ENCODE peak calls at places on chromosomes 7 and 10, in eight cellular contexts. One of them, this sample, is unnamed.

GRCh38 chr7:130234078-130234477 is 26.4 kb downstream of the SSMEM1 start:
- DNase-seq in T-helper 1 cell: no peak
- DNase-seq in right atrium auricular region: no peak
- DNase-seq in iris pigment epithelial cell: no peak
- DNase-seq in psoas muscle: no peak
- DNase-seq in HL-60: no peak
- DNase-seq in GM03348: no peak
- DNase-seq in neural crest cell: no peak
- DNase-seq in this sample: no peak

GRCh38 chr10:46556515-46557318 is at the start of gene GPRIN2:
- DNase-seq in HL-60: no peak
- DNase-seq in neural crest cell: peak
- DNase-seq in psoas muscle: peak
- DNase-seq in T-helper 1 cell: no peak
- DNase-seq in GM03348: no peak
- DNase-seq in right atrium auricular region: no peak
- DNase-seq in iris pigment epithelial cell: no peak
- DNase-seq in this sample: no peak

GRCh38 chr7:107846324-107846723 is 43.3 kb upstream of the SLC26A3 start:
- DNase-seq in GM03348: no peak
- DNase-seq in right atrium auricular region: no peak
- DNase-seq in iris pigment epithelial cell: no peak
- DNase-seq in neural crest cell: no peak
- DNase-seq in psoas muscle: no peak
- DNase-seq in HL-60: peak
- DNase-seq in T-helper 1 cell: no peak
- DNase-seq in this sample: no peak

GRCh38 chr10:63054889-63055606 is 78.1 kb upstream of the NRBF2 start:
- DNase-seq in right atrium auricular region: no peak
- DNase-seq in iris pigment epithelial cell: no peak
- DNase-seq in GM03348: no peak
- DNase-seq in HL-60: no peak
- DNase-seq in T-helper 1 cell: no peak
- DNase-seq in psoas muscle: no peak
- DNase-seq in neural crest cell: no peak
- DNase-seq in this sample: no peak

GRCh38 chr7:11557627-11558026 is 274.4 kb downstream of the THSD7A start:
- DNase-seq in neural crest cell: no peak
- DNase-seq in iris pigment epithelial cell: peak
- DNase-seq in GM03348: no peak
- DNase-seq in HL-60: peak
- DNase-seq in right atrium auricular region: no peak
- DNase-seq in T-helper 1 cell: no peak
- DNase-seq in psoas muscle: no peak
- DNase-seq in this sample: no peak

GRCh38 chr7:18906901-18907300 is 210.5 kb downstream of the TWIST1 start:
- DNase-seq in psoas muscle: no peak
- DNase-seq in right atrium auricular region: no peak
- DNase-seq in HL-60: no peak
- DNase-seq in T-helper 1 cell: no peak
- DNase-seq in iris pigment epithelial cell: no peak
- DNase-seq in GM03348: no peak
- DNase-seq in neural crest cell: no peak
- DNase-seq in this sample: no peak

GRCh38 chr10:122878799-122879338 is 512 bp downstream of the FAM24B start:
- DNase-seq in neural crest cell: no peak
- DNase-seq in right atrium auricular region: no peak
- DNase-seq in iris pigment epithelial cell: peak
- DNase-seq in T-helper 1 cell: no peak
- DNase-seq in HL-60: no peak
- DNase-seq in psoas muscle: no peak
- DNase-seq in GM03348: no peak
- DNase-seq in this sample: no peak

GRCh38 chr10:128465697-128466096 is 339.5 kb upstream of the MKI67 start:
- DNase-seq in neural crest cell: no peak
- DNase-seq in GM03348: no peak
- DNase-seq in T-helper 1 cell: no peak
- DNase-seq in HL-60: no peak
- DNase-seq in iris pigment epithelial cell: no peak
- DNase-seq in right atrium auricular region: no peak
- DNase-seq in psoas muscle: no peak
- DNase-seq in this sample: no peak

GRCh38 chr10:73644015-73644743 is 2.9 kb upstream of the MYOZ1 start:
- DNase-seq in neural crest cell: peak
- DNase-seq in right atrium auricular region: peak
- DNase-seq in psoas muscle: peak
- DNase-seq in T-helper 1 cell: peak
- DNase-seq in HL-60: peak
- DNase-seq in iris pigment epithelial cell: peak
- DNase-seq in GM03348: peak
- DNase-seq in this sample: peak

GRCh38 chr10:86960003-86960862 is 1.8 kb downstream of the SNCG start:
- DNase-seq in HL-60: peak
- DNase-seq in neural crest cell: peak
- DNase-seq in GM03348: peak
- DNase-seq in right atrium auricular region: no peak
- DNase-seq in T-helper 1 cell: peak
- DNase-seq in iris pigment epithelial cell: peak
- DNase-seq in psoas muscle: peak
- DNase-seq in this sample: no peak

GRCh38 chr7:99324559-99324958 is 1.1 kb upstream of the ARPC1A start:
- DNase-seq in HL-60: no peak
- DNase-seq in GM03348: no peak
- DNase-seq in right atrium auricular region: no peak
- DNase-seq in T-helper 1 cell: no peak
- DNase-seq in iris pigment epithelial cell: no peak
- DNase-seq in neural crest cell: no peak
- DNase-seq in psoas muscle: no peak
- DNase-seq in this sample: no peak

GRCh38 chr10:70656489-70656888 is 15.8 kb upstream of the ADAMTS14 start:
- DNase-seq in right atrium auricular region: no peak
- DNase-seq in T-helper 1 cell: no peak
- DNase-seq in neural crest cell: no peak
- DNase-seq in HL-60: peak
- DNase-seq in psoas muscle: no peak
- DNase-seq in iris pigment epithelial cell: peak
- DNase-seq in GM03348: peak
- DNase-seq in this sample: no peak

GRCh38 chr10:77030915-77031425 is 606.6 kb downstream of the KCNMA1 start:
- DNase-seq in HL-60: peak
- DNase-seq in psoas muscle: no peak
- DNase-seq in neural crest cell: no peak
- DNase-seq in GM03348: no peak
- DNase-seq in iris pigment epithelial cell: no peak
- DNase-seq in T-helper 1 cell: no peak
- DNase-seq in right atrium auricular region: no peak
- DNase-seq in this sample: no peak

GRCh38 chr7:126394406-126394805 is 858.3 kb downstream of the GRM8 start:
- DNase-seq in psoas muscle: no peak
- DNase-seq in neural crest cell: no peak
- DNase-seq in iris pigment epithelial cell: no peak
- DNase-seq in GM03348: no peak
- DNase-seq in T-helper 1 cell: no peak
- DNase-seq in HL-60: no peak
- DNase-seq in right atrium auricular region: no peak
- DNase-seq in this sample: no peak

GRCh38 chr10:47374611-47375536 is 9.2 kb downstream of the ZNF488 start:
- DNase-seq in neural crest cell: no peak
- DNase-seq in T-helper 1 cell: no peak
- DNase-seq in GM03348: peak
- DNase-seq in psoas muscle: peak
- DNase-seq in iris pigment epithelial cell: peak
- DNase-seq in HL-60: no peak
- DNase-seq in right atrium auricular region: peak
- DNase-seq in this sample: no peak